ENCODE peak calls at places on chromosomes 4 and X, in five cellular contexts. One of them, this sample, is unnamed.

GRCh38 chrX:96979766-96980165 is 96.1 kb downstream of the RPA4 start:
- DNase-seq in BJ: no peak
- DNase-seq in lung: no peak
- DNase-seq in heart left ventricle: peak; percentile 11
- DNase-seq in retinal pigment epithelial cell: no peak
- DNase-seq in this sample: no peak

GRCh38 chrX:10098235-10098819 is 58.4 kb upstream of the CLCN4 start:
- DNase-seq in heart left ventricle: no peak
- DNase-seq in retinal pigment epithelial cell: no peak
- DNase-seq in lung: no peak
- DNase-seq in BJ: no peak
- DNase-seq in this sample: no peak

GRCh38 chrX:42530027-42530426 is 247.9 kb downstream of the PPP1R2C start:
- DNase-seq in retinal pigment epithelial cell: peak; percentile 18
- DNase-seq in heart left ventricle: no peak
- DNase-seq in BJ: peak; percentile 27
- DNase-seq in lung: no peak
- DNase-seq in this sample: peak; percentile 68

GRCh38 chr4:168309781-168310180 is 8.8 kb downstream of the DDX60 start:
- DNase-seq in BJ: no peak
- DNase-seq in retinal pigment epithelial cell: no peak
- DNase-seq in lung: no peak
- DNase-seq in heart left ventricle: no peak
- DNase-seq in this sample: no peak

GRCh38 chr4:2079926-2080325 is 20.8 kb downstream of the NAT8L start:
- DNase-seq in lung: no peak
- DNase-seq in retinal pigment epithelial cell: no peak
- DNase-seq in BJ: no peak
- DNase-seq in heart left ventricle: peak; percentile 51
- DNase-seq in this sample: no peak

GRCh38 chr4:183249854-183250253 is 70.2 kb downstream of the CLDN22 start:
- DNase-seq in heart left ventricle: no peak
- DNase-seq in BJ: no peak
- DNase-seq in lung: no peak
- DNase-seq in retinal pigment epithelial cell: no peak
- DNase-seq in this sample: no peak

GRCh38 chr4:57104706-57105560 is 5.3 kb downstream of the IGFBP7 start:
- DNase-seq in retinal pigment epithelial cell: no peak
- DNase-seq in heart left ventricle: no peak
- DNase-seq in BJ: no peak
- DNase-seq in lung: no peak
- DNase-seq in this sample: no peak

GRCh38 chrX:77658886-77659285 is 127.1 kb downstream of the ATRX start:
- DNase-seq in heart left ventricle: no peak
- DNase-seq in retinal pigment epithelial cell: no peak
- DNase-seq in lung: no peak
- DNase-seq in BJ: no peak
- DNase-seq in this sample: no peak

GRCh38 chrX:44871114-44871645 is 1.8 kb upstream of the KDM6A start:
- DNase-seq in heart left ventricle: no peak
- DNase-seq in retinal pigment epithelial cell: no peak
- DNase-seq in lung: no peak
- DNase-seq in BJ: no peak
- DNase-seq in this sample: no peak

GRCh38 chr4:1195894-1196401 is 23.6 kb upstream of the SPON2 start:
- DNase-seq in heart left ventricle: peak; percentile 57
- DNase-seq in retinal pigment epithelial cell: no peak
- DNase-seq in lung: peak; percentile 26
- DNase-seq in BJ: no peak
- DNase-seq in this sample: no peak

GRCh38 chr4:54745031-54745770 is 87.4 kb downstream of the KIT start:
- DNase-seq in retinal pigment epithelial cell: no peak
- DNase-seq in lung: no peak
- DNase-seq in BJ: no peak
- DNase-seq in heart left ventricle: no peak
- DNase-seq in this sample: no peak

GRCh38 chr4:54014761-54015160 is 49.6 kb downstream of the CHIC2 start:
- DNase-seq in lung: no peak
- DNase-seq in heart left ventricle: no peak
- DNase-seq in BJ: no peak
- DNase-seq in retinal pigment epithelial cell: no peak
- DNase-seq in this sample: no peak

GRCh38 chrX:1164322-1165288 is 47.8 kb downstream of the CRLF2 start:
- DNase-seq in lung: no peak
- DNase-seq in heart left ventricle: no peak
- DNase-seq in BJ: no peak
- DNase-seq in retinal pigment epithelial cell: no peak
- DNase-seq in this sample: no peak

GRCh38 chrX:118205996-118206395 is 89.4 kb upstream of the KLHL13 start:
- DNase-seq in heart left ventricle: no peak
- DNase-seq in lung: no peak
- DNase-seq in retinal pigment epithelial cell: no peak
- DNase-seq in BJ: no peak
- DNase-seq in this sample: no peak

GRCh38 chr4:111494471-111494870 is 650.8 kb upstream of the FAM241A start:
- DNase-seq in BJ: no peak
- DNase-seq in lung: no peak
- DNase-seq in heart left ventricle: no peak
- DNase-seq in retinal pigment epithelial cell: no peak
- DNase-seq in this sample: no peak

GRCh38 chr4:4854649-4855292 is 4.7 kb upstream of the MSX1 start:
- DNase-seq in BJ: no peak
- DNase-seq in retinal pigment epithelial cell: no peak
- DNase-seq in heart left ventricle: peak; percentile 29
- DNase-seq in lung: no peak
- DNase-seq in this sample: no peak

GRCh38 chr4:78320353-78320935 is 231.1 kb upstream of the ANXA3 start:
- DNase-seq in BJ: no peak
- DNase-seq in heart left ventricle: no peak
- DNase-seq in lung: no peak
- DNase-seq in retinal pigment epithelial cell: no peak
- DNase-seq in this sample: no peak

GRCh38 chr4:20764353-20764752 is 64.1 kb downstream of the PACRGL start:
- DNase-seq in retinal pigment epithelial cell: no peak
- DNase-seq in lung: no peak
- DNase-seq in BJ: no peak
- DNase-seq in heart left ventricle: no peak
- DNase-seq in this sample: peak; percentile 24

GRCh38 chr4:163344147-163345050 is 707 bp downstream of the NPY5R start:
- DNase-seq in lung: no peak
- DNase-seq in heart left ventricle: peak; percentile 52
- DNase-seq in retinal pigment epithelial cell: no peak
- DNase-seq in BJ: no peak
- DNase-seq in this sample: no peak

GRCh38 chr4:169810325-169811323 is 52.9 kb upstream of the HPF1 start:
- DNase-seq in BJ: no peak
- DNase-seq in retinal pigment epithelial cell: peak; percentile 61
- DNase-seq in lung: peak; percentile 40
- DNase-seq in heart left ventricle: no peak
- DNase-seq in this sample: peak; percentile 60

GRCh38 chrX:150337026-150337425 is 26.1 kb upstream of the MAMLD1 start:
- DNase-seq in BJ: no peak
- DNase-seq in lung: no peak
- DNase-seq in retinal pigment epithelial cell: no peak
- DNase-seq in heart left ventricle: no peak
- DNase-seq in this sample: no peak

GRCh38 chr4:170399894-170400293 is 310.1 kb upstream of the AADAT start:
- DNase-seq in heart left ventricle: no peak
- DNase-seq in BJ: peak; percentile 21
- DNase-seq in lung: no peak
- DNase-seq in retinal pigment epithelial cell: no peak
- DNase-seq in this sample: no peak

GRCh38 chrX:112083624-112084326 is 1.2 kb upstream of the TRPC5 start:
- DNase-seq in heart left ventricle: no peak
- DNase-seq in retinal pigment epithelial cell: no peak
- DNase-seq in lung: no peak
- DNase-seq in BJ: no peak
- DNase-seq in this sample: no peak

GRCh38 chrX:38260231-38260630 is 39.6 kb upstream of the SRPX start:
- DNase-seq in retinal pigment epithelial cell: no peak
- DNase-seq in heart left ventricle: no peak
- DNase-seq in lung: no peak
- DNase-seq in BJ: no peak
- DNase-seq in this sample: no peak

GRCh38 chrX:16076834-16077233 is 46.5 kb upstream of the GRPR start:
- DNase-seq in retinal pigment epithelial cell: no peak
- DNase-seq in lung: no peak
- DNase-seq in heart left ventricle: no peak
- DNase-seq in BJ: no peak
- DNase-seq in this sample: no peak

GRCh38 chrX:19063030-19063429 is 59.2 kb downstream of the ADGRG2 start:
- DNase-seq in heart left ventricle: no peak
- DNase-seq in BJ: no peak
- DNase-seq in retinal pigment epithelial cell: no peak
- DNase-seq in lung: no peak
- DNase-seq in this sample: no peak

GRCh38 chrX:47560831-47561652 is at the start of gene ARAF:
- DNase-seq in BJ: peak; percentile 94
- DNase-seq in retinal pigment epithelial cell: peak; percentile 98
- DNase-seq in lung: peak; percentile 97
- DNase-seq in heart left ventricle: peak; percentile 97
- DNase-seq in this sample: peak; percentile 99

GRCh38 chrX:110941906-110942305 is 146.3 kb upstream of the CHRDL1 start:
- DNase-seq in heart left ventricle: no peak
- DNase-seq in BJ: no peak
- DNase-seq in retinal pigment epithelial cell: no peak
- DNase-seq in lung: no peak
- DNase-seq in this sample: no peak

GRCh38 chrX:132180929-132181328 is 38.3 kb downstream of the RAP2C start:
- DNase-seq in BJ: no peak
- DNase-seq in retinal pigment epithelial cell: no peak
- DNase-seq in lung: no peak
- DNase-seq in heart left ventricle: no peak
- DNase-seq in this sample: no peak

GRCh38 chr4:183035726-183036415 is 63.2 kb upstream of the WWC2 start:
- DNase-seq in retinal pigment epithelial cell: no peak
- DNase-seq in BJ: no peak
- DNase-seq in lung: no peak
- DNase-seq in heart left ventricle: no peak
- DNase-seq in this sample: no peak

GRCh38 chr4:186486172-186486571 is 69.2 kb downstream of the MTNR1A start:
- DNase-seq in BJ: no peak
- DNase-seq in lung: no peak
- DNase-seq in retinal pigment epithelial cell: no peak
- DNase-seq in heart left ventricle: no peak
- DNase-seq in this sample: no peak

GRCh38 chr4:64271601-64272081 is 137.6 kb downstream of the TECRL start:
- DNase-seq in BJ: no peak
- DNase-seq in retinal pigment epithelial cell: no peak
- DNase-seq in lung: no peak
- DNase-seq in heart left ventricle: peak; percentile 52
- DNase-seq in this sample: no peak

GRCh38 chrX:340121-340520 is 21.5 kb upstream of the GTPBP6 start:
- DNase-seq in lung: no peak
- DNase-seq in heart left ventricle: peak; percentile 33
- DNase-seq in BJ: no peak
- DNase-seq in retinal pigment epithelial cell: no peak
- DNase-seq in this sample: no peak

GRCh38 chr4:112085156-112086035 is 59.9 kb upstream of the FAM241A start:
- DNase-seq in heart left ventricle: no peak
- DNase-seq in lung: no peak
- DNase-seq in retinal pigment epithelial cell: no peak
- DNase-seq in BJ: no peak
- DNase-seq in this sample: no peak

GRCh38 chr4:47071863-47072441 is 40.6 kb downstream of the GABRB1 start:
- DNase-seq in retinal pigment epithelial cell: peak; percentile 14
- DNase-seq in BJ: no peak
- DNase-seq in lung: no peak
- DNase-seq in heart left ventricle: no peak
- DNase-seq in this sample: no peak

GRCh38 chrX:124435616-124436015 is 89.3 kb downstream of the SH2D1A start:
- DNase-seq in lung: no peak
- DNase-seq in heart left ventricle: no peak
- DNase-seq in BJ: no peak
- DNase-seq in retinal pigment epithelial cell: no peak
- DNase-seq in this sample: no peak

GRCh38 chr4:139245590-139245989 is 34.4 kb downstream of the MGARP start:
- DNase-seq in heart left ventricle: no peak
- DNase-seq in retinal pigment epithelial cell: no peak
- DNase-seq in BJ: no peak
- DNase-seq in lung: no peak
- DNase-seq in this sample: no peak

GRCh38 chr4:3305610-3306371 is 13.0 kb downstream of the RGS12 start:
- DNase-seq in lung: no peak
- DNase-seq in heart left ventricle: peak; percentile 39
- DNase-seq in retinal pigment epithelial cell: no peak
- DNase-seq in BJ: no peak
- DNase-seq in this sample: no peak
- H3K4me3 ChIP-seq in lung: no peak overlapping the region
- H3K4me3 ChIP-seq in heart left ventricle: no peak overlapping the region
- H3K4me3 ChIP-seq in retinal pigment epithelial cell: no peak overlapping the region
- H3K4me3 ChIP-seq in BJ: no peak overlapping the region
- H3K4me3 ChIP-seq in this sample: no peak overlapping the region

GRCh38 chr4:15848191-15848842 is 70.2 kb downstream of the CD38 start:
- DNase-seq in heart left ventricle: no peak
- DNase-seq in BJ: no peak
- DNase-seq in retinal pigment epithelial cell: no peak
- DNase-seq in lung: no peak
- DNase-seq in this sample: no peak
- TF ChIP-seq CTCF in heart left ventricle: no peak
- TF ChIP-seq CTCF in BJ: no peak
- TF ChIP-seq CTCF in retinal pigment epithelial cell: peak; percentile 7
- TF ChIP-seq CTCF in lung: no peak
- TF ChIP-seq CTCF in this sample: no peak

DNA sequence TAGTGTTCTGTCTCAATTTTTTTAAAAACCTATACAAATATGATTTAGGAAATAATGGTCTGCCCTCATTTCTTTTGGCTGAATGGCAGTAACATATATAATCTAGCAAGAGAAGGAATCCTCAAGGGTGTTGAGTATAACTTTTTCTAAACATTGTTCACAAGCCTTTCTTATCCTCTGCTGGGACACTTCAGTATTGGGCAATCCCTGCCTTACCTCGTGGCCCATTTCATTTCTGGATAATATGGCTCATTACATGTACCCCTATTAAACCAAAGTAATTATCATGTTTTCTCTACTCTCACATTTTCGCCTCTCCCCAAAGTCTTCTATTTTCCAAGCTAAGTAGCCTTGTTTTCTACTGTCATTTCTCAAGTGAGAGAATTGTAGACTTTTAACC is 110.8 kb upstream of the STIM2 start:
- DNase-seq in lung: no peak
- DNase-seq in retinal pigment epithelial cell: no peak
- DNase-seq in BJ: no peak
- DNase-seq in heart left ventricle: no peak
- DNase-seq in this sample: no peak
- H3K4me3 ChIP-seq in lung: no peak overlapping the region
- H3K4me3 ChIP-seq in retinal pigment epithelial cell: no peak overlapping the region
- H3K4me3 ChIP-seq in BJ: no peak overlapping the region
- H3K4me3 ChIP-seq in heart left ventricle: no peak overlapping the region
- H3K4me3 ChIP-seq in this sample: no peak overlapping the region

DNA sequence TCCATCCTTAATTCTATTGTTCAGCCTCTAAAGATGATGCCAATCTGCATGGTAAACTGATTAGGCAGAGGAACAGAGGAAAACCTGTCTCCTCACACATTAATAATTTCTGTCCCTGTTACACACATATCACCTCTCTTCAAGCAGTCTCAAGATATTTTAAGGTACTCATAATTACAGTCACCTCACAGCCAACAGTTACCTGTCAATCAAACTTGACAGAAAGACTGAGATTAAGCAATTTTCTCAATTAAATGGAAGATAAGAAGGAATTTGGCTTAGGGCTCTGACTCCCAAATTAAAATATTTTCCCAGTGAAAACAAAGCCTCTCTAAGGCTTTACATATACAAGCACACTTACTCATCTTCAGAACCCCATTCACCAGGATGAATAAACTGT is 85.2 kb downstream of the MAPK10 start:
- DNase-seq in retinal pigment epithelial cell: no peak
- DNase-seq in heart left ventricle: no peak
- DNase-seq in lung: no peak
- DNase-seq in BJ: no peak
- DNase-seq in this sample: no peak
- TF ChIP-seq CTCF in retinal pigment epithelial cell: no peak
- TF ChIP-seq CTCF in heart left ventricle: no peak
- TF ChIP-seq CTCF in lung: no peak
- TF ChIP-seq CTCF in BJ: no peak
- TF ChIP-seq CTCF in this sample: no peak